ENCODE peak calls at places on chromosomes 16 and 17, in eight cellular contexts. Q is stimulated activated CD4-positive, alpha-beta T cell treated with anti-CD3 and anti-CD28 coated beads, Interleukin-4, amount 100 ng/mL, for 1 hour; V is RCC 7860; B is neural crest cell; O is AG04450; N is putamen; X is T-helper 1 cell; R is HCEC 1CT. K is an unnamed sample.

GRCh38 chr16:70804153-70804728 is 3.3 kb upstream of the VAC14 start:
- DNase-seq in R (peak; percentile 94), O (peak; percentile 81), Q (no peak), B (no peak), X (no peak), V (peak; percentile 46), N (no peak), K (no peak)

GRCh38 chr17:79800325-79801155 is 3.7 kb upstream of the CBX8 start:
- DNase-seq in O (no peak), V (no peak), R (peak; percentile 54), Q (peak; percentile 60), B (no peak), X (no peak), N (no peak), K (no peak)

GRCh38 chr16:23499801-23500200 is 10.5 kb downstream of the GGA2 start:
- DNase-seq in V (no peak), B (no peak), X (no peak), R (no peak), Q (no peak), N (no peak), O (no peak), K (no peak)

GRCh38 chr16:73951541-73951940 is 345.1 kb upstream of the PSMD7 start:
- DNase-seq in B (no peak), R (no peak), X (no peak), V (no peak), O (peak; percentile 15), Q (no peak), N (no peak), K (no peak)

GRCh38 chr17:65417406-65418221 is 143.8 kb downstream of the AXIN2 start:
- DNase-seq in O (no peak), N (no peak), B (no peak), R (no peak), V (no peak), Q (no peak), X (no peak), K (no peak)

GRCh38 chr16:971582-971905 is 760 bp upstream of the LMF1 start:
- DNase-seq in O (no peak), X (no peak), R (no peak), Q (no peak), B (no peak), V (no peak), N (no peak), K (no peak)

GRCh38 chr16:53911506-53911905 is 207.6 kb downstream of the FTO start:
- DNase-seq in R (no peak), O (no peak), B (no peak), N (no peak), V (no peak), Q (no peak), X (no peak), K (no peak)

GRCh38 chr16:49608095-49608494 is 234.5 kb downstream of the C16orf78 start:
- DNase-seq in N (no peak), B (no peak), R (no peak), V (no peak), X (no peak), Q (no peak), O (no peak), K (no peak)

GRCh38 chr16:83633285-83633684 is 174.5 kb upstream of the HSBP1 start:
- DNase-seq in X (no peak), Q (no peak), V (no peak), O (no peak), N (no peak), B (no peak), R (no peak), K (no peak)

GRCh38 chr17:57859601-57860413 is 10.0 kb upstream of the MRPS23 start:
- DNase-seq in O (no peak), V (no peak), Q (no peak), N (no peak), B (no peak), X (no peak), R (no peak), K (no peak)